ENCODE peak calls at places on chromosomes 2 and 18, in seven cellular contexts. A, Y, C, F, I, O and L are unnamed samples.

GRCh38 chr18:7721532-7721931 is 154.4 kb downstream of the PTPRM start:
- DNase-seq in A (no peak), Y (no peak), C (no peak), F (no peak), I (no peak), O (no peak), L (no peak)

GRCh38 chr2:144349674-144350073 is 170.2 kb downstream of the ZEB2 start:
- DNase-seq in A (no peak), Y (no peak), C (no peak), F (no peak), I (no peak), O (no peak), L (no peak)

GRCh38 chr2:24411488-24412146 is 51.3 kb upstream of the ITSN2 start:
- DNase-seq in A (no peak), Y (no peak), C (no peak), F (no peak), I (no peak), O (no peak), L (no peak)

GRCh38 chr2:213848631-213849030 is 562.2 kb upstream of the VWC2L start:
- DNase-seq in A (no peak), Y (peak), C (no peak), F (no peak), I (no peak), O (no peak), L (peak)

GRCh38 chr2:8120979-8121825 is 560.7 kb upstream of the ID2 start:
- DNase-seq in A (no peak), Y (no peak), C (no peak), F (no peak), I (no peak), O (no peak), L (no peak)

GRCh38 chr2:9857814-9858729 is 14.8 kb downstream of the TAF1B start:
- DNase-seq in A (no peak), Y (no peak), C (no peak), F (no peak), I (no peak), O (no peak), L (no peak)

GRCh38 chr18:32772580-32773186 is at the start of gene KLHL14:
- DNase-seq in A (no peak), Y (no peak), C (no peak), F (no peak), I (peak), O (no peak), L (no peak)

GRCh38 chr2:38666578-38666926 is 638 bp downstream of the GALM start:
- DNase-seq in A (no peak), Y (peak), C (no peak), F (no peak), I (no peak), O (no peak), L (peak)

GRCh38 chr2:215831296-215831913 is 181.9 kb downstream of the MREG start:
- DNase-seq in A (peak), Y (no peak), C (no peak), F (no peak), I (no peak), O (no peak), L (peak)